ENCODE peak calls at places on chromosomes 4 and X, in nine cellular contexts. V is cardiac muscle cell; B is adipocyte; O is A549; G is GM23248; S is ovary; W is endodermal cell; F is neuronal stem cell; L is CD4-positive, alpha-beta T cell. R is an unnamed sample.

GRCh38 chr4:108117473-108118182 is 51.1 kb downstream of the LEF1 start:
- DNase-seq in V (peak; percentile 5), B (no peak), O (peak; percentile 2), G (no peak), S (no peak), W (peak; percentile 93), F (peak; percentile 74), L (no peak), R (no peak)

GRCh38 chrX:13123857-13124345 is 79.5 kb upstream of the FAM9C start:
- DNase-seq in V (peak; percentile 35), B (peak; percentile 59), O (peak; percentile 54), G (peak; percentile 43), S (no peak), W (no peak), F (no peak), L (no peak), R (no peak)

GRCh38 chr4:77827343-77827742 is 8.2 kb upstream of the CNOT6L start:
- DNase-seq in V (no peak), B (no peak), O (no peak), G (no peak), S (no peak), W (no peak), F (no peak), L (no peak), R (no peak)

GRCh38 chr4:82469776-82470345 is 39.5 kb downstream of the ENOPH1 start:
- DNase-seq in V (peak; percentile 62), B (peak; percentile 54), O (no peak), G (peak; percentile 80), S (peak; percentile 32), W (peak; percentile 44), F (no peak), L (no peak), R (no peak)

GRCh38 chrX:154136627-154137161 is 7.3 kb upstream of the OPN1LW start:
- DNase-seq in V (peak; percentile 68), B (peak; percentile 77), O (peak; percentile 43), G (peak; percentile 73), S (peak; percentile 67), W (peak; percentile 93), F (peak; percentile 73), L (peak; percentile 63), R (peak; percentile 73)

GRCh38 chr4:54754394-54754793 is 96.6 kb downstream of the KIT start:
- DNase-seq in V (no peak), B (peak; percentile 41), O (no peak), G (no peak), S (no peak), W (no peak), F (no peak), L (no peak), R (no peak)

GRCh38 chr4:25813705-25814104 is 49.1 kb downstream of the SEL1L3 start:
- DNase-seq in V (peak; percentile 85), B (peak; percentile 61), O (peak; percentile 55), G (peak; percentile 86), S (peak; percentile 32), W (peak; percentile 62), F (peak; percentile 27), L (no peak), R (no peak)

GRCh38 chr4:140085062-140085622 is 68.8 kb downstream of the MAML3 start:
- DNase-seq in V (no peak), B (no peak), O (peak; percentile 97), G (no peak), S (no peak), W (no peak), F (no peak), L (no peak), R (no peak)

GRCh38 chr4:182533948-182534347 is 290.7 kb downstream of the TENM3 start:
- DNase-seq in V (peak; percentile 6), B (peak; percentile 43), O (no peak), G (peak; percentile 10), S (no peak), W (no peak), F (no peak), L (no peak), R (no peak)

GRCh38 chr4:142817442-142817841 is 28.7 kb downstream of the INPP4B start:
- DNase-seq in V (peak; percentile 93), B (peak; percentile 94), O (peak; percentile 17), G (peak; percentile 95), S (no peak), W (no peak), F (no peak), L (peak; percentile 7), R (peak; percentile 60)

GRCh38 chr4:68904786-68905185 is 46.8 kb downstream of the UGT2A3 start:
- DNase-seq in V (no peak), B (no peak), O (no peak), G (no peak), S (no peak), W (peak; percentile 60), F (no peak), L (no peak), R (no peak)

GRCh38 chr4:177442623-177443155 is 452 bp upstream of the AGA start:
- DNase-seq in V (peak; percentile 24), B (peak; percentile 23), O (peak; percentile 14), G (peak; percentile 31), S (no peak), W (no peak), F (no peak), L (no peak), R (no peak)

GRCh38 chr4:73341454-73341853 is 62.6 kb upstream of the ALB start:
- DNase-seq in V (peak; percentile 83), B (peak; percentile 60), O (peak; percentile 67), G (peak; percentile 69), S (peak; percentile 16), W (peak; percentile 79), F (peak; percentile 56), L (no peak), R (no peak)

GRCh38 chrX:31272472-31272775 is 200.6 kb upstream of the FTHL17 start:
- DNase-seq in V (no peak), B (no peak), O (no peak), G (no peak), S (no peak), W (no peak), F (peak; percentile 18), L (no peak), R (no peak)

GRCh38 chrX:46673596-46673995 is 85.3 kb downstream of the SLC9A7 start:
- DNase-seq in V (no peak), B (no peak), O (no peak), G (no peak), S (no peak), W (no peak), F (no peak), L (no peak), R (no peak)
- H3K9me3 ChIP-seq in V (no peaks in the 10 kb centered on the region), B (no peaks in the 10 kb centered on the region), O (no peaks in the 10 kb centered on the region), G (no peaks in the 10 kb centered on the region), S (no peaks in the 10 kb centered on the region), W (no peaks in the 10 kb centered on the region), F (no peaks in the 10 kb centered on the region), L (no peaks in the 10 kb centered on the region), R (no peaks in the 10 kb centered on the region)

DNA sequence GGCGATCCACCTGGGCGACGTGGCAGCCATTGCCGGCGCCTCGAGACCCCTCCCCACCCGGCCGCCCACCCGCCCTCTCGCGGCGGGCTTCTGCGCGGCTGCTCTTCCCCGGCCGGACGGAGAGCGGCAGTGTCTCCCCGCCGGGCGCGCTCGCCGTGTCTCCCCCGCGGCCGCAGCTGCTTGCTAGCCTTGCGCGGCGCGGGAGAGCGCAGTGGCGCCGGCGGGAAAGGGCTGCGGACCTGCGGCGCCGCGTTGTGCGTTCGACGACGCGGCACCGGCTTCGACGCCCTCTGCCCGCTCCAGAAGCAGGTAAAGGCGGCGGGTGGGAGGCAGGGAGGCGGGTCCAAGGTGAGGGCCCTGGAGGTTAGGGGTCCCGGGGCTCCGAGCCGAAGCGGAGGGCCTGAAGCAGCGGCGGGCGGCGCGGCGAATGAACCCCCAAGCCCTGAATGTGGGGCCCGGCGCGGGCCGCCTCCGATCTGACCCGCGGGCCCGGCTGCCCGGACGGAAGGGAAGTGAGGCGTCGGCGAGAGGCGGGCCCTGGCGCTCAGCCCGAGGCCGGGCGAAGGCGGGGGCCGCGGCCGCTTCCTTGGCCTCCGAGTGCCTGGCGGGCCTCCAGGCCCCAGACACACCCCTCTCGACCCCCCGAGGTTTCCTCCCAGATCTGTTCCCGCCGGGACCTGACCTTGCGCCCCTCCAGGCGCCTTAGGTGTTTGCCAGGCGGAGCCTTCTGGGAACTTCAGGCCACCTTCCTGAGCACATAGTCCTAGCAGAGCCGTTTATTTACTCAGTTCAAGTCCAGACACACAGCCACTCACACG is at the start of gene N4BP2:
- DNase-seq in V (peak; percentile 90), B (peak; percentile 93), O (peak; percentile 91), G (peak; percentile 94), S (peak; percentile 85), W (peak; percentile 92), F (peak; percentile 89), L (peak; percentile 54), R (peak; percentile 92)
- H3K9me3 ChIP-seq in V (no peaks in the 10 kb centered on the region), B (no peaks in the 10 kb centered on the region), O (no peaks in the 10 kb centered on the region), G (no peaks in the 10 kb centered on the region), S (no peaks in the 10 kb centered on the region), W (no peaks in the 10 kb centered on the region), F (no peaks in the 10 kb centered on the region), L (no peaks in the 10 kb centered on the region), R (no peaks in the 10 kb centered on the region)

GRCh38 chrX:156003486-156004185 is 6.1 kb downstream of the IL9R start:
- DNase-seq in V (no peak), B (no peak), O (no peak), G (no peak), S (no peak), W (no peak), F (no peak), L (no peak), R (no peak)

GRCh38 chrX:156001001-156001666 is 3.6 kb downstream of the IL9R start:
- DNase-seq in V (no peak), B (no peak), O (no peak), G (no peak), S (no peak), W (no peak), F (no peak), L (no peak), R (no peak)

GRCh38 chrX:156001667-156002021 is 4.1 kb downstream of the IL9R start:
- DNase-seq in V (no peak), B (no peak), O (no peak), G (no peak), S (no peak), W (no peak), F (no peak), L (no peak), R (no peak)

GRCh38 chrX:156004256-156004655 is 6.8 kb downstream of the IL9R start:
- DNase-seq in V (no peak), B (peak; percentile 19), O (no peak), G (peak; percentile 45), S (no peak), W (no peak), F (no peak), L (no peak), R (no peak)

DNA sequence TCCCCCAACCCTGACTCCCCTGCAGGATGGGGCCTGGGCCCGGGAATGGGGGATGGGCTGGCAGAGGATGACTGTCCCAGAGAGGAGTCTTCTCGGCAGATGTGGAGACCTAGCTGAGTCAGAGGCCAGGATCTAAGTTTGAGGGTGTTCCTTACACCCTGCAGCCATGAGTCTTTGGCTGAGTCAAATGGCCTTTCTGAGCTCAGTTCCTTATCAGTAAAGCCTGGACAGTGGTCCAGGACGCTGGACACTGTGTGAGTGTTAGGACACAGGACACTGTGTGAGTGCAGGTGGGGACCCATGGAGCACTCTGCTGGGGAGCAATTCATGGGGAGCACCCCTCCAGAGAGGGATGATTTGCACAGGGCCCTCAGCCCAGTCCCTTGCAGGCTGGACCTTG is 5.0 kb downstream of the IL9R start:
- DNase-seq in V (no peak), B (no peak), O (no peak), G (peak; percentile 54), S (no peak), W (no peak), F (no peak), L (no peak), R (no peak)
- H3K9me3 ChIP-seq in V (no peaks in the 10 kb centered on the region), B (no peaks in the 10 kb centered on the region), O (no peaks in the 10 kb centered on the region), G (no peaks in the 10 kb centered on the region), S (no peaks in the 10 kb centered on the region), W (peaks cover 29% of the 10 kb centered on the region), F (peaks cover 46% of the 10 kb centered on the region), L (no peaks in the 10 kb centered on the region), R (no peaks in the 10 kb centered on the region)

GRCh38 chr4:256492-256891 is 48.8 kb downstream of the ZNF732 start:
- DNase-seq in V (no peak), B (no peak), O (no peak), G (no peak), S (no peak), W (no peak), F (no peak), L (no peak), R (no peak)
- H3K9me3 ChIP-seq in V (peaks cover 20% of the 10 kb centered on the region), B (peaks cover 100% of the 10 kb centered on the region), O (peaks cover 21% of the 10 kb centered on the region), G (peaks cover 22% of the 10 kb centered on the region), S (no peaks in the 10 kb centered on the region), W (peaks cover 100% of the 10 kb centered on the region), F (peaks cover 24% of the 10 kb centered on the region), L (peaks cover 84% of the 10 kb centered on the region), R (peaks cover 11% of the 10 kb centered on the region)